ENCODE peak calls at places on chromosomes 16 and 17, in seven cellular contexts. J, O, F, N, Q, M and D are unnamed samples.

GRCh38 chr16:85586360-85587145 is 26.6 kb upstream of the GSE1 start:
- DNase-seq in J (no peak), O (no peak), F (no peak), N (peak; percentile 70), Q (no peak), M (peak; percentile 37), D (no peak)

GRCh38 chr17:80008848-80009247 is 26.8 kb downstream of the TBC1D16 start:
- DNase-seq in J (peak; percentile 78), O (no peak), F (no peak), N (no peak), Q (no peak), M (no peak), D (no peak)

GRCh38 chr17:66523378-66524174 is 221.2 kb downstream of the PRKCA start:
- DNase-seq in J (no peak), O (peak; percentile 71), F (no peak), N (peak; percentile 91), Q (no peak), M (peak; percentile 77), D (peak; percentile 28)

GRCh38 chr17:9924735-9925191 is 19.7 kb upstream of the RCVRN start:
- DNase-seq in J (no peak), O (no peak), F (no peak), N (peak; percentile 75), Q (peak; percentile 87), M (peak; percentile 86), D (no peak)

GRCh38 chr16:54418903-54419302 is 132.3 kb upstream of the IRX3 start:
- DNase-seq in J (no peak), O (no peak), F (no peak), N (no peak), Q (no peak), M (no peak), D (no peak)

GRCh38 chr16:54933281-54934150 is 2.9 kb downstream of the IRX5 start:
- DNase-seq in J (peak; percentile 79), O (no peak), F (no peak), N (no peak), Q (no peak), M (peak; percentile 52), D (no peak)

GRCh38 chr16:58198022-58198683 is at the start of gene CSNK2A2:
- DNase-seq in J (peak; percentile 86), O (peak; percentile 82), F (peak; percentile 48), N (peak; percentile 56), Q (peak; percentile 72), M (peak; percentile 86), D (no peak)

GRCh38 chr17:57983446-57983845 is 4.6 kb downstream of the VEZF1 start:
- DNase-seq in J (no peak), O (no peak), F (no peak), N (no peak), Q (no peak), M (no peak), D (no peak)

GRCh38 chr16:3485821-3486505 is 9.3 kb downstream of the C16orf90 start:
- DNase-seq in J (peak; percentile 64), O (no peak), F (no peak), N (no peak), Q (peak; percentile 36), M (no peak), D (no peak)

GRCh38 chr16:69799601-69800000 is 37.5 kb downstream of the WWP2 start:
- DNase-seq in J (no peak), O (no peak), F (no peak), N (peak; percentile 75), Q (no peak), M (no peak), D (peak; percentile 12)

GRCh38 chr16:55480228-55480655 is 1.2 kb downstream of the MMP2 start:
- DNase-seq in J (no peak), O (peak; percentile 82), F (no peak), N (peak; percentile 93), Q (no peak), M (peak; percentile 98), D (no peak)

GRCh38 chr16:64392456-64392855 is 729.4 kb downstream of the CDH11 start:
- DNase-seq in J (no peak), O (no peak), F (no peak), N (no peak), Q (no peak), M (no peak), D (no peak)

GRCh38 chr17:19630035-19630434 is 18.5 kb upstream of the ALDH3A2 start:
- DNase-seq in J (no peak), O (no peak), F (no peak), N (no peak), Q (no peak), M (no peak), D (no peak)
- H3K27ac ChIP-seq in J (no peak overlapping the region), O (no peak overlapping the region), F (no peak overlapping the region), N (no peak overlapping the region), Q (no peak overlapping the region), M (no peak overlapping the region), D (no peak overlapping the region)

GRCh38 chr16:397135-397661 is at the start of gene NME4:
- DNase-seq in J (peak; percentile 85), O (no peak), F (no peak), N (no peak), Q (peak; percentile 37), M (peak; percentile 77), D (no peak)
- H3K27ac ChIP-seq in J (peak within 1 kb of the TSS; percentile 63), O (no peak within 1 kb of the TSS), F (no peak within 1 kb of the TSS), N (peak within 1 kb of the TSS; percentile 51), Q (peak within 1 kb of the TSS; percentile 94), M (peak within 1 kb of the TSS; percentile 83), D (peak within 1 kb of the TSS; percentile 62)

GRCh38 chr16:12750554-12750918 is 53.2 kb downstream of the CPPED1 start:
- DNase-seq in J (no peak), O (no peak), F (no peak), N (no peak), Q (no peak), M (no peak), D (no peak)
- H3K27ac ChIP-seq in J (no peak overlapping the region), O (no peak overlapping the region), F (no peak overlapping the region), N (no peak overlapping the region), Q (no peak overlapping the region), M (no peak overlapping the region), D (no peak overlapping the region)

GRCh38 chr17:64019486-64020067 is 856 bp downstream of the ICAM2 start:
- DNase-seq in J (no peak), O (peak; percentile 45), F (no peak), N (no peak), Q (no peak), M (no peak), D (no peak)
- H3K27ac ChIP-seq in J (no peak overlapping the region), O (peak overlapping the region; percentile 92), F (peak overlapping the region; percentile 98), N (no peak overlapping the region), Q (no peak overlapping the region), M (no peak overlapping the region), D (peak overlapping the region; percentile 73)

GRCh38 chr17:73592531-73592961 is 51.7 kb downstream of the SDK2 start:
- DNase-seq in J (no peak), O (no peak), F (peak; percentile 19), N (no peak), Q (no peak), M (no peak), D (no peak)
- H3K27ac ChIP-seq in J (no peak overlapping the region), O (peak overlapping the region; percentile 69), F (peak overlapping the region; percentile 61), N (no peak overlapping the region), Q (no peak overlapping the region), M (no peak overlapping the region), D (no peak overlapping the region)

GRCh38 chr17:179721-180379 is 1.6 kb downstream of the DOC2B start:
- DNase-seq in J (no peak), O (no peak), F (no peak), N (no peak), Q (no peak), M (no peak), D (no peak)
- H3K27ac ChIP-seq in J (peak overlapping the region; percentile 73), O (no peak overlapping the region), F (no peak overlapping the region), N (no peak overlapping the region), Q (peak overlapping the region; percentile 38), M (no peak overlapping the region), D (no peak overlapping the region)

GRCh38 chr17:160336-160735 is 21.1 kb downstream of the DOC2B start:
- DNase-seq in J (peak; percentile 62), O (no peak), F (no peak), N (no peak), Q (no peak), M (no peak), D (no peak)

GRCh38 chr17:163514-164103 is 17.8 kb downstream of the DOC2B start:
- DNase-seq in J (no peak), O (no peak), F (no peak), N (no peak), Q (no peak), M (peak; percentile 14), D (no peak)

GRCh38 chr17:164536-165235 is 16.8 kb downstream of the DOC2B start:
- DNase-seq in J (peak; percentile 46), O (peak; percentile 61), F (no peak), N (peak; percentile 43), Q (peak; percentile 65), M (peak; percentile 54), D (peak; percentile 28)

GRCh38 chr17:161481-161880 is 20.0 kb downstream of the DOC2B start:
- DNase-seq in J (no peak), O (no peak), F (no peak), N (no peak), Q (no peak), M (no peak), D (no peak)

GRCh38 chr17:162689-163088 is 18.8 kb downstream of the DOC2B start:
- DNase-seq in J (peak; percentile 60), O (no peak), F (no peak), N (no peak), Q (no peak), M (no peak), D (no peak)
- H3K27ac ChIP-seq in J (no peak overlapping the region), O (no peak overlapping the region), F (no peak overlapping the region), N (no peak overlapping the region), Q (no peak overlapping the region), M (no peak overlapping the region), D (no peak overlapping the region)

GRCh38 chr17:41660221-41660711 is 28.4 kb upstream of the EIF1 start:
- DNase-seq in J (no peak), O (no peak), F (no peak), N (no peak), Q (no peak), M (peak; percentile 24), D (no peak)
- H3K27ac ChIP-seq in J (no peak overlapping the region), O (no peak overlapping the region), F (no peak overlapping the region), N (no peak overlapping the region), Q (no peak overlapping the region), M (no peak overlapping the region), D (no peak overlapping the region)

DNA sequence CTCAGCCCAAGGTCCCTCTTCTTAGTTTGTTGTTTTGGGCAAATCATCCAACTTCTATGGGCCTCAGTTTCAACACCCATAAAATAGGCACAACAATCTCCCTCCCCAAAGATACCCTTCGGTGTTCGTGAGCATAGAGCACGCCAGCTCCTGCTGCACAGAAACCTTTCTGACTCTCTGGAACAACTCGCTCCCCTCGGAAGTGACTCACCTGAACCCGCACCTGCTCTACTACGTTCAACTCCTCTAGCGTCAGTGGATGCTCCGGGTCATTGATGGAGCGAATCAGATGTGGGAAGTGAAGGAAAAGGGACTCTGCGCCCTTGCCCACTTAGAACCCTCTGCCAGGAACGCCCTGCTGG is 445 bp downstream of the CIAO2B start:
- DNase-seq in J (no peak), O (no peak), F (no peak), N (peak; percentile 35), Q (no peak), M (no peak), D (no peak)
- H3K27ac ChIP-seq in J (peak overlapping the region; percentile 85), O (peak overlapping the region; percentile 92), F (peak overlapping the region; percentile 78), N (peak overlapping the region; percentile 98), Q (peak overlapping the region; percentile 94), M (peak overlapping the region; percentile 24), D (peak overlapping the region; percentile 93)